ENCODE peak calls at places on chromosomes 7 and 10, in four cellular contexts. Y is H1, V is spleen, N is transverse colon. F is an unnamed sample.
A peak's percentile ranks its signal among the peaks of the same experiment; 100 is the strongest.

GRCh38 chr10:32793033-32793432 is 165.0 kb downstream of the ITGB1 start:
- DNase-seq in Y (no peak), V (no peak), N (no peak), F (no peak)

GRCh38 chr10:88541116-88541626 is 41.9 kb downstream of the RNLS start:
- DNase-seq in Y (no peak), V (no peak), N (no peak), F (no peak)

GRCh38 chr7:84123903-84124573 is 70.6 kb downstream of the SEMA3A start:
- DNase-seq in Y (no peak), V (no peak), N (no peak), F (no peak)

GRCh38 chr7:26688936-26689506 is 175.4 kb downstream of the SKAP2 start:
- DNase-seq in Y (no peak), V (no peak), N (no peak), F (no peak)

GRCh38 chr7:104548861-104549260 is 220.5 kb downstream of the LHFPL3 start:
- DNase-seq in Y (no peak), V (no peak), N (no peak), F (no peak)

GRCh38 chr10:102859911-102860310 is 5.9 kb downstream of the BORCS7 start:
- DNase-seq in Y (no peak), V (no peak), N (no peak), F (no peak)

GRCh38 chr10:132845041-132845551 is 59.1 kb upstream of the NKX6-2 start:
- DNase-seq in Y (no peak), V (peak; percentile 61), N (no peak), F (no peak)

GRCh38 chr7:94062372-94062771 is 58.2 kb upstream of the BET1 start:
- DNase-seq in Y (no peak), V (no peak), N (no peak), F (no peak)

GRCh38 chr7:45211958-45212357 is 54.4 kb downstream of the RAMP3 start:
- DNase-seq in Y (no peak), V (no peak), N (no peak), F (no peak)

GRCh38 chr7:24786941-24787340 is 29.7 kb upstream of the GSDME start:
- DNase-seq in Y (no peak), V (no peak), N (no peak), F (no peak)

GRCh38 chr10:76133597-76134255 is 702.3 kb downstream of the LRMDA start:
- DNase-seq in Y (no peak), V (no peak), N (no peak), F (no peak)

GRCh38 chr7:103824251-103824650 is 165.2 kb downstream of the RELN start:
- DNase-seq in Y (no peak), V (no peak), N (no peak), F (no peak)

GRCh38 chr7:8147760-8148463 is 114.1 kb downstream of the ICA1 start:
- DNase-seq in Y (no peak), V (no peak), N (no peak), F (no peak)

GRCh38 chr7:140404565-140405080 is 765 bp downstream of the RAB19 start:
- DNase-seq in Y (no peak), V (no peak), N (no peak), F (no peak)

GRCh38 chr7:142908921-142909870 is 23.7 kb upstream of the TRPV6 start:
- DNase-seq in Y (no peak), V (no peak), N (no peak), F (no peak)
- TF ChIP-seq POLR2A in Y (no peak), V (no peak), N (no peak), F (no peak)

DNA sequence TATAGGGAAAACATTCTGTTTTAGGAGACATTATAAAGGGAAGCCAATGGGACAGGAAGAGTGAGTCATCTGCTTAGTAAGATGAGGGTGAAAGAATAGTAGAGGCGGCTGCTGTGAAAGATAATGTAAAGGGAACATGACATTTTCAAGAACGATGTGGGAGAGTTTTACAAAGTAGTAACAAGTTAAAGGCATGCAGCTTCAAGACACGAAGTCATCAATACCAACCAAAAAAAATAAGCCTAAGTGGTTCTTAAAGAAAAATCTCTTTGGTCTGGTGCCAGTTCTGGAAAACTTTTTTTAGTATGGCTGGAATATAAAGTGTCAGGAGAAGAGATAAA is 6.1 kb downstream of the GSTO1 start:
- DNase-seq in Y (no peak), V (no peak), N (no peak), F (no peak)
- TF ChIP-seq POLR2AphosphoS5 in Y (no peak), V (no peak), N (no peak), F (no peak)

DNA sequence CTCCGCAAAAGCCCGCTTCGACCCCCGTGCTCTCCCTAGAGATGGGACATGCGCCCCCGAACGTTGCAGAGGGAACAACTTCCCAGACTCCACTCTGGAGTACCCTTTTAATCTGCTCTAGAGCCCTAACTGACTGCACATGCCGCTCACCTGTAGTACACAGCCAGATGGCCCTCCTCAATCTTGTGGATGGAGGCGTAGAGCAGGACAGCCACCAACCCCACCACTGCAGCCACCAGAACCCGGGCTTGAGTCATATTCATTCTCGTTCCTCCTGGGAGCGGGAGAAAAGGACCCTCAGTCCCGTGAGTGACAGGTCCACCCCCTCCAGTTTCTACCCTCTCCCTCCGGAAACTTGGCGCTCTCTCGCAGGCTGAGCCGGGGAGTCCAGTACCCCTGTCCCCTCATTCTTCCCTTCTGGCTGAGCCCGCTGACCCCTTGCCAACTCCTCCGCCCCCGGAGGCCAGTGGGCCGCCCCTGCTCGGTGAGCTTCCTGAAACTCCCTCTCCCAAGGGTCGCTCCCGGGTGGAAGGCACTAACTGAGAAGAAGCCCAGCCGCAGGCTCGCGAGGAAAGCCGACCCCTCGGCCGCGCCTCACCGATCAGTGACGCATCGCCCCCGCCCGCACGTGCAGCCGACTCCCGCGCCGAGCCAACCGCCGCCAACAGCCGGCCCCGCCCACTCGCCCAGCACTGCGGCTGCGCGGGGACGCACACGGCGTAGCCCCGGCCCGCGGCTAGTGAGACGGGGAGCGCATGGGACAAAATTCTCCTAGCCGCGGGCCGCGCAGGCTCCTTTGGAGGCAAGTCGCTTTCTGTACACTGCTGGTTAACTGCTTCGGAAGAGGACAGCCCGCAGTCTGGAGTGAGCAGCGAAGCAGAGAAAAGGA is at the start of gene ERLIN1:
- DNase-seq in Y (peak; percentile 96), V (peak; percentile 98), N (peak; percentile 95), F (peak; percentile 83)
- TF ChIP-seq POLR2A in Y (no peak), V (peak; percentile 4), N (peak; percentile 85), F (peak; percentile 82)

DNA sequence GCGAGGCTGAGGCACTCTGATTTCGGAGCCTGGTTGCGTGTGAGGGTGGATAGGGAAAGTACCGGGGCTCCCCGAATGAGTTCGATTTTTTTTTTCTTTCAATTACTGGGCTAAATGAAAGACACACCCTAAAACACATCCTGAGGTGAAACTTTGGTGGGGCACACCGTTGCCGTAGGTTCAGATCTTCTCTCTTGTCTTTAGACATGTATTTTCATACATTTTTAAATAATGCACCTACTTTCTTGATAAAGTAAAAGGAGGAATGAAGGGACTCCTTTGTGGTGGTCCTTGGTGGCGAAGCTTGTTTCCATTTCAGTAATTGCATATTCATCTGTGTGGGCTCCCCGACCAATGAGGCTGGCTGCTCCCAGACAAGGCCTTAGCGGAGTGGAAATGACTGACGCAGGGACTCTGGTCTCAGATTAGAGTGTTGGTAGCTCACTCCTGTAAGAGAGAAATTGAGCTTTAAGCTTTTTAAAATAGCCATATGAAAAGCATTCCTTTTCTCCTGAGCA is 764 bp downstream of the CCSER2 start:
- DNase-seq in Y (no peak), V (peak; percentile 75), N (peak; percentile 38), F (peak; percentile 35)
- TF ChIP-seq POLR2AphosphoS5 in Y (no peak), V (peak; percentile 9), N (no peak), F (no peak)

GRCh38 chr7:3174515-3175318 is 126.3 kb upstream of the SDK1 start:
- DNase-seq in Y (no peak), V (peak; percentile 56), N (no peak), F (no peak)
- TF ChIP-seq POLR2A in Y (no peak), V (no peak), N (no peak), F (no peak)